ENCODE peak calls at places on chromosomes 3 and 15, in five cellular contexts. One of them, this sample, is unnamed.

GRCh38 chr3:45110185-45110833 is 35.9 kb downstream of the CDCP1 start:
- DNase-seq in mesenteric fat pad: no peak
- DNase-seq in MV-4-11: peak
- DNase-seq in EH: peak
- DNase-seq in fibroblast of villous mesenchyme: no peak
- DNase-seq in this sample: no peak

GRCh38 chr3:55676643-55677042 is 189.5 kb upstream of the WNT5A start:
- DNase-seq in MV-4-11: no peak
- DNase-seq in mesenteric fat pad: no peak
- DNase-seq in fibroblast of villous mesenchyme: no peak
- DNase-seq in EH: no peak
- DNase-seq in this sample: no peak

GRCh38 chr3:116302087-116302747 is 143.1 kb downstream of the LSAMP start:
- DNase-seq in fibroblast of villous mesenchyme: peak
- DNase-seq in MV-4-11: no peak
- DNase-seq in EH: no peak
- DNase-seq in mesenteric fat pad: no peak
- DNase-seq in this sample: no peak

GRCh38 chr15:61389334-61390028 is 160.4 kb upstream of the RORA start:
- DNase-seq in EH: no peak
- DNase-seq in fibroblast of villous mesenchyme: no peak
- DNase-seq in MV-4-11: no peak
- DNase-seq in mesenteric fat pad: no peak
- DNase-seq in this sample: no peak

GRCh38 chr15:74470631-74471396 is 9.9 kb upstream of the UBL7 start:
- DNase-seq in fibroblast of villous mesenchyme: no peak
- DNase-seq in MV-4-11: peak
- DNase-seq in mesenteric fat pad: no peak
- DNase-seq in EH: no peak
- DNase-seq in this sample: no peak

GRCh38 chr15:99708563-99708962 is 24.7 kb downstream of the LYSMD4 start:
- DNase-seq in mesenteric fat pad: no peak
- DNase-seq in EH: peak
- DNase-seq in MV-4-11: peak
- DNase-seq in fibroblast of villous mesenchyme: peak
- DNase-seq in this sample: peak

GRCh38 chr3:128112406-128112968 is 11.1 kb downstream of the RUVBL1 start:
- DNase-seq in mesenteric fat pad: no peak
- DNase-seq in MV-4-11: peak
- DNase-seq in fibroblast of villous mesenchyme: peak
- DNase-seq in EH: peak
- DNase-seq in this sample: no peak

GRCh38 chr3:50260027-50260941 is 8.7 kb upstream of the SEMA3B start:
- DNase-seq in fibroblast of villous mesenchyme: peak
- DNase-seq in MV-4-11: peak
- DNase-seq in EH: peak
- DNase-seq in mesenteric fat pad: peak
- DNase-seq in this sample: peak

GRCh38 chr15:62223020-62223419 is 57.9 kb upstream of the C2CD4B start:
- DNase-seq in mesenteric fat pad: no peak
- DNase-seq in MV-4-11: no peak
- DNase-seq in EH: no peak
- DNase-seq in fibroblast of villous mesenchyme: no peak
- DNase-seq in this sample: no peak

GRCh38 chr3:17730318-17730967 is 12.0 kb downstream of the TBC1D5 start:
- DNase-seq in EH: peak
- DNase-seq in fibroblast of villous mesenchyme: peak
- DNase-seq in mesenteric fat pad: no peak
- DNase-seq in MV-4-11: peak
- DNase-seq in this sample: no peak

GRCh38 chr3:123993818-123994217 is 1.9 kb upstream of the ROPN1 start:
- DNase-seq in MV-4-11: no peak
- DNase-seq in mesenteric fat pad: no peak
- DNase-seq in fibroblast of villous mesenchyme: no peak
- DNase-seq in EH: no peak
- DNase-seq in this sample: no peak

GRCh38 chr15:80778964-80779657 is at the start of gene CEMIP:
- DNase-seq in mesenteric fat pad: no peak
- DNase-seq in EH: peak
- DNase-seq in MV-4-11: no peak
- DNase-seq in fibroblast of villous mesenchyme: peak
- DNase-seq in this sample: peak

GRCh38 chr3:71905426-71905825 is 120.5 kb upstream of the PROK2 start:
- DNase-seq in mesenteric fat pad: no peak
- DNase-seq in fibroblast of villous mesenchyme: no peak
- DNase-seq in EH: no peak
- DNase-seq in MV-4-11: peak
- DNase-seq in this sample: no peak

GRCh38 chr3:131216801-131217200 is 164.8 kb upstream of the NUDT16 start:
- DNase-seq in fibroblast of villous mesenchyme: peak
- DNase-seq in MV-4-11: peak
- DNase-seq in mesenteric fat pad: no peak
- DNase-seq in EH: peak
- DNase-seq in this sample: no peak

GRCh38 chr15:58474741-58475323 is 43.0 kb downstream of the LIPC start:
- DNase-seq in mesenteric fat pad: no peak
- DNase-seq in fibroblast of villous mesenchyme: no peak
- DNase-seq in EH: no peak
- DNase-seq in MV-4-11: peak
- DNase-seq in this sample: peak

GRCh38 chr3:79906106-79906505 is 138.3 kb upstream of the ROBO1 start:
- DNase-seq in EH: no peak
- DNase-seq in mesenteric fat pad: no peak
- DNase-seq in MV-4-11: no peak
- DNase-seq in fibroblast of villous mesenchyme: no peak
- DNase-seq in this sample: no peak

GRCh38 chr3:186784820-186785516 is 1.6 kb downstream of the EIF4A2 start:
- DNase-seq in mesenteric fat pad: no peak
- DNase-seq in EH: no peak
- DNase-seq in MV-4-11: no peak
- DNase-seq in fibroblast of villous mesenchyme: no peak
- DNase-seq in this sample: no peak

GRCh38 chr3:149223461-149223820 is 1.8 kb upstream of the CP start:
- DNase-seq in MV-4-11: no peak
- DNase-seq in mesenteric fat pad: no peak
- DNase-seq in fibroblast of villous mesenchyme: no peak
- DNase-seq in EH: no peak
- DNase-seq in this sample: no peak

GRCh38 chr3:151926956-151927355 is 53.5 kb downstream of the SUCNR1 start:
- DNase-seq in EH: peak
- DNase-seq in MV-4-11: no peak
- DNase-seq in fibroblast of villous mesenchyme: peak
- DNase-seq in mesenteric fat pad: no peak
- DNase-seq in this sample: no peak

GRCh38 chr15:96293446-96293845 is 37.1 kb upstream of the NR2F2 start:
- DNase-seq in mesenteric fat pad: no peak
- DNase-seq in fibroblast of villous mesenchyme: no peak
- DNase-seq in MV-4-11: no peak
- DNase-seq in EH: peak
- DNase-seq in this sample: no peak

GRCh38 chr3:10195692-10196091 is 31.0 kb downstream of the IRAK2 start:
- DNase-seq in fibroblast of villous mesenchyme: no peak
- DNase-seq in EH: no peak
- DNase-seq in MV-4-11: no peak
- DNase-seq in mesenteric fat pad: no peak
- DNase-seq in this sample: no peak

GRCh38 chr3:133488785-133489367 is 84.6 kb upstream of the CDV3 start:
- DNase-seq in EH: peak
- DNase-seq in mesenteric fat pad: no peak
- DNase-seq in MV-4-11: peak
- DNase-seq in fibroblast of villous mesenchyme: peak
- DNase-seq in this sample: no peak

GRCh38 chr15:78092111-78093041 is at the start of gene SH2D7:
- DNase-seq in EH: no peak
- DNase-seq in fibroblast of villous mesenchyme: no peak
- DNase-seq in MV-4-11: no peak
- DNase-seq in mesenteric fat pad: peak
- DNase-seq in this sample: no peak

GRCh38 chr15:26974120-26974780 is 3.3 kb downstream of the GABRG3 start:
- DNase-seq in MV-4-11: peak
- DNase-seq in mesenteric fat pad: no peak
- DNase-seq in EH: no peak
- DNase-seq in fibroblast of villous mesenchyme: no peak
- DNase-seq in this sample: no peak

This sample was measured in upper lobe of right lung.